ENCODE peak calls at places on chromosome 19, in nine cellular contexts. Q is amniotic stem cell; P is stimulated activated CD4-positive, alpha-beta T cell treated with anti-CD3 and anti-CD28 coated beads, Interleukin-1b, Interleukin-23, amount 100 ng/mL, for 24 hours; L is T47D; I is NCI-H1105; D is T-helper 17 cell; H is HEK293T; O is cerebellar nuclear complex; W is hypothalamus. E is an unnamed sample.

GRCh38 chr19:13100031-13100588 is 2.5 kb downstream of the LYL1 start:
- DNase-seq in Q (no peak), P (no peak), L (no peak), I (no peak), D (no peak), H (no peak), O (no peak), W (no peak), E (no peak)

GRCh38 chr19:6734096-6734696 is 3.2 kb downstream of the GPR108 start:
- DNase-seq in Q (no peak), P (no peak), L (no peak), I (no peak), D (no peak), H (no peak), O (no peak), W (no peak), E (no peak)

GRCh38 chr19:18594824-18595373 is 6.3 kb downstream of the REX1BD start:
- DNase-seq in Q (no peak), P (no peak), L (no peak), I (no peak), D (no peak), H (peak; percentile 10), O (no peak), W (no peak), E (no peak)

GRCh38 chr19:46460981-46461380 is 10.4 kb downstream of the PNMA8A start:
- DNase-seq in Q (no peak), P (no peak), L (no peak), I (no peak), D (no peak), H (no peak), O (no peak), W (no peak), E (no peak)

GRCh38 chr19:41552558-41552957 is 23.4 kb upstream of the CEACAM21 start:
- DNase-seq in Q (no peak), P (no peak), L (no peak), I (no peak), D (no peak), H (no peak), O (no peak), W (no peak), E (no peak)

GRCh38 chr19:52735734-52736133 is 890 bp upstream of the ZNF611 start:
- DNase-seq in Q (no peak), P (no peak), L (peak; percentile 87), I (peak; percentile 10), D (no peak), H (no peak), O (no peak), W (peak; percentile 19), E (no peak)

GRCh38 chr19:55176116-55176515 is 4.0 kb downstream of the SYT5 start:
- DNase-seq in Q (no peak), P (no peak), L (peak; percentile 53), I (no peak), D (no peak), H (no peak), O (no peak), W (no peak), E (no peak)

GRCh38 chr19:19997656-19998268 is 41.5 kb downstream of the ZNF682 start:
- DNase-seq in Q (no peak), P (peak; percentile 19), L (peak; percentile 44), I (no peak), D (peak; percentile 26), H (peak; percentile 6), O (no peak), W (no peak), E (no peak)

GRCh38 chr19:57025491-57025890 is 94.3 kb upstream of the USP29 start:
- DNase-seq in Q (no peak), P (no peak), L (no peak), I (no peak), D (no peak), H (no peak), O (no peak), W (no peak), E (no peak)

GRCh38 chr19:1213391-1214286 is 8.1 kb downstream of the STK11 start:
- DNase-seq in Q (no peak), P (no peak), L (no peak), I (no peak), D (peak; percentile 50), H (no peak), O (no peak), W (peak; percentile 36), E (no peak)

GRCh38 chr19:46622118-46622446 is 2.8 kb downstream of the PTGIR start:
- DNase-seq in Q (no peak), P (no peak), L (no peak), I (no peak), D (no peak), H (no peak), O (no peak), W (no peak), E (no peak)

GRCh38 chr19:4098493-4098892 is 25.4 kb downstream of the MAP2K2 start:
- DNase-seq in Q (no peak), P (no peak), L (no peak), I (no peak), D (no peak), H (no peak), O (no peak), W (no peak), E (no peak)

GRCh38 chr19:54164369-54165068 is 5.0 kb upstream of the LENG1 start:
- DNase-seq in Q (no peak), P (peak; percentile 14), L (no peak), I (no peak), D (peak; percentile 46), H (peak; percentile 67), O (no peak), W (no peak), E (no peak)

GRCh38 chr19:44635581-44636438 is 7.9 kb upstream of the PVR start:
- DNase-seq in Q (no peak), P (no peak), L (no peak), I (no peak), D (no peak), H (no peak), O (no peak), W (no peak), E (no peak)

GRCh38 chr19:3857449-3858003 is 11.3 kb downstream of the ZFR2 start:
- DNase-seq in Q (no peak), P (no peak), L (peak; percentile 32), I (peak; percentile 59), D (no peak), H (no peak), O (no peak), W (no peak), E (no peak)

GRCh38 chr19:15252398-15253018 is 20.3 kb upstream of the EPHX3 start:
- DNase-seq in Q (no peak), P (no peak), L (no peak), I (no peak), D (no peak), H (peak; percentile 39), O (no peak), W (peak; percentile 47), E (no peak)

GRCh38 chr19:45782820-45783785 is 813 bp upstream of the DMPK start:
- DNase-seq in Q (peak; percentile 81), P (no peak), L (peak; percentile 68), I (no peak), D (no peak), H (no peak), O (no peak), W (no peak), E (no peak)

GRCh38 chr19:3511506-3512251 is 5.6 kb downstream of the FZR1 start:
- DNase-seq in Q (no peak), P (no peak), L (no peak), I (no peak), D (no peak), H (no peak), O (no peak), W (no peak), E (no peak)

GRCh38 chr19:2446390-2446789 is 10.4 kb downstream of the LMNB2 start:
- DNase-seq in Q (no peak), P (no peak), L (no peak), I (no peak), D (no peak), H (no peak), O (no peak), W (no peak), E (no peak)

GRCh38 chr19:39768334-39768733 is 10.3 kb upstream of the LEUTX start:
- DNase-seq in Q (no peak), P (no peak), L (no peak), I (no peak), D (no peak), H (no peak), O (no peak), W (no peak), E (no peak)

GRCh38 chr19:12969292-12969988 is at the start of gene DAND5:
- DNase-seq in Q (no peak), P (no peak), L (no peak), I (no peak), D (no peak), H (no peak), O (no peak), W (peak; percentile 20), E (no peak)

E was measured in Panc1.